ENCODE peak calls at places on chromosomes 6 and 20, in six cellular contexts. J is adipocyte, W is amniotic epithelial cell, V is endothelial cell, T is NCI-H510A, F is stromal cell of bone marrow. D is an unnamed sample.

GRCh38 chr6:9484686-9485085 is 930.2 kb downstream of the TFAP2A start:
- DNase-seq in W (no peak), V (no peak), T (no peak), J (no peak), F (no peak), D (no peak)

GRCh38 chr6:90459225-90459758 is 127.6 kb downstream of the MAP3K7 start:
- DNase-seq in J (no peak), W (no peak), V (no peak), F (no peak), T (no peak), D (no peak)

GRCh38 chr6:169499728-169500265 is 202.0 kb downstream of the WDR27 start:
- DNase-seq in T (no peak), F (no peak), W (no peak), V (no peak), J (no peak), D (no peak)

GRCh38 chr20:38252292-38253288 is 7.9 kb downstream of the KIAA1755 start:
- DNase-seq in F (no peak), V (no peak), T (no peak), J (no peak), W (no peak), D (no peak)

GRCh38 chr6:41548098-41548840 is 2.1 kb downstream of the FOXP4 start:
- DNase-seq in V (no peak), T (no peak), W (no peak), F (no peak), J (no peak), D (no peak)

GRCh38 chr6:26025047-26025893 is 62.0 kb upstream of the HFE start:
- DNase-seq in W (peak), J (peak), F (no peak), T (no peak), V (no peak), D (no peak)

GRCh38 chr6:149139782-149140136 is 177.8 kb upstream of the TAB2 start:
- DNase-seq in V (no peak), F (no peak), J (no peak), T (no peak), W (no peak), D (no peak)

GRCh38 chr6:109082178-109082577 is 12.5 kb downstream of the SESN1 start:
- DNase-seq in J (no peak), T (no peak), V (no peak), W (peak), F (peak), D (no peak)

GRCh38 chr6:148935705-148936306 is 189.0 kb downstream of the UST start:
- DNase-seq in V (no peak), F (peak), T (no peak), J (peak), W (peak), D (no peak)

GRCh38 chr6:82608365-82608764 is 244.7 kb downstream of the TPBG start:
- DNase-seq in F (no peak), T (no peak), V (no peak), J (no peak), W (no peak), D (no peak)

GRCh38 chr6:37536462-37537225 is 37.0 kb upstream of the CCDC167 start:
- DNase-seq in J (no peak), W (no peak), T (no peak), V (peak), F (no peak), D (no peak)

GRCh38 chr6:149851461-149851860 is 12.7 kb downstream of the LRP11 start:
- DNase-seq in W (peak), J (peak), F (no peak), T (no peak), V (no peak), D (no peak)

GRCh38 chr6:97312241-97312640 is 29.2 kb upstream of the MMS22L start:
- DNase-seq in J (no peak), F (no peak), W (peak), T (no peak), V (no peak), D (no peak)

GRCh38 chr6:22600059-22600458 is 30.7 kb downstream of the HDGFL1 start:
- DNase-seq in T (no peak), J (peak), V (no peak), W (peak), F (no peak), D (no peak)

GRCh38 chr20:36992802-36993334 is 41.4 kb upstream of the SAMHD1 start:
- DNase-seq in T (no peak), W (no peak), F (no peak), V (no peak), J (no peak), D (no peak)

GRCh38 chr6:40630046-40630445 is 42.9 kb upstream of the LRFN2 start:
- DNase-seq in F (no peak), W (no peak), V (no peak), J (no peak), T (no peak), D (no peak)

GRCh38 chr6:36751833-36752186 is 54.2 kb downstream of the RAB44 start:
- DNase-seq in J (no peak), F (no peak), V (no peak), W (no peak), T (no peak), D (no peak)

GRCh38 chr6:3798211-3798909 is 46.8 kb upstream of the PXDC1 start:
- DNase-seq in T (peak), V (no peak), W (no peak), F (no peak), J (no peak), D (no peak)

D was measured in sciatic nerve.